ENCODE peak calls at places on chromosome 9, in five cellular contexts. I, X, M, R and K are unnamed samples.

GRCh38 chr9:9392755-9393154 is 1220.0 kb downstream of the PTPRD start:
- DNase-seq in I (no peak), X (no peak), M (no peak), R (no peak), K (no peak)

GRCh38 chr9:89768650-89769071 is 163.8 kb downstream of the GADD45G start:
- DNase-seq in I (no peak), X (no peak), M (no peak), R (no peak), K (no peak)

GRCh38 chr9:103574056-103574455 is 520.1 kb upstream of the SMC2 start:
- DNase-seq in I (no peak), X (peak; percentile 0), M (no peak), R (no peak), K (peak; percentile 1)

GRCh38 chr9:4371108-4371507 is 71.2 kb upstream of the GLIS3 start:
- DNase-seq in I (peak; percentile 86), X (peak; percentile 93), M (no peak), R (peak; percentile 81), K (peak; percentile 68)

GRCh38 chr9:26675055-26675454 is 217.5 kb downstream of the CAAP1 start:
- DNase-seq in I (no peak), X (peak; percentile 62), M (no peak), R (no peak), K (no peak)

GRCh38 chr9:34377402-34377741 is 674 bp upstream of the MYORG start:
- DNase-seq in I (no peak), X (no peak), M (peak; percentile 27), R (no peak), K (peak; percentile 14)

GRCh38 chr9:4196886-4197285 is 103.0 kb downstream of the GLIS3 start:
- DNase-seq in I (no peak), X (peak; percentile 26), M (no peak), R (peak; percentile 37), K (peak; percentile 37)

GRCh38 chr9:469672-470040 is 255.0 kb downstream of the DOCK8 start:
- DNase-seq in I (no peak), X (no peak), M (peak; percentile 15), R (no peak), K (no peak)

GRCh38 chr9:4891674-4892073 is 93.4 kb upstream of the JAK2 start:
- DNase-seq in I (no peak), X (no peak), M (no peak), R (no peak), K (no peak)

GRCh38 chr9:23153058-23153457 is 673.0 kb downstream of the ELAVL2 start:
- DNase-seq in I (no peak), X (no peak), M (no peak), R (no peak), K (no peak)
- TF ChIP-seq CTCF in I (no peak), X (peak; percentile 6), M (no peak), R (no peak), K (no peak)

GRCh38 chr9:137417161-137418021 is 5.6 kb downstream of the EXD3 start:
- DNase-seq in I (no peak), X (no peak), M (no peak), R (no peak), K (no peak)
- H3K4me3 ChIP-seq in I (peak overlapping the region; percentile 30), X (no peak overlapping the region), M (peak overlapping the region; percentile 55), R (no peak overlapping the region), K (peak overlapping the region; percentile 38)

GRCh38 chr9:92455217-92455616 is 27.1 kb downstream of the ASPN start:
- DNase-seq in I (no peak), X (no peak), M (no peak), R (no peak), K (no peak)
- TF ChIP-seq CTCF in I (peak; percentile 39), X (peak; percentile 34), M (no peak), R (peak; percentile 36), K (peak; percentile 42)

GRCh38 chr9:90964101-90965020 is 162.7 kb downstream of the SYK start:
- DNase-seq in I (no peak), X (peak; percentile 21), M (no peak), R (peak; percentile 19), K (peak; percentile 34)
- H3K4me3 ChIP-seq in I (no peak overlapping the region), X (no peak overlapping the region), M (no peak overlapping the region), R (no peak overlapping the region), K (peak overlapping the region; percentile 15)

DNA sequence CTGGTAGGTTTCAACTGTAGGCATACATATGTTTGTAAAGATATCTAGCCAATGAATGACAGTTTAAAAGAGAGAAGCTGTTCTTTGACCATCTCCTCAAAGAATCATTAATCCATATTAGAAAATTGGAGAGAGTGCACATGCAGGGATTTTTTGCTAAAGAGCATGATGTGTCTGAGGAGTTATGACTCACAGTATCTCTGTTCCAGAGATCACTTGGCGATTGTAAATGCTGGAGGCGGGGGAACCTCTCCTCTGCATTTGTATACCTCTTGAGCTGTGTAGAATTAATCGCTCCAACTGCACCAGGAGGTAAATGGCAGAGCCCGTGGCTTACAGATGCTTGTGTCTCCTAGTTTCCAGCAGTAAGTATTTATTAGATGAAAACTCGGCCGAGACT is 3.7 kb upstream of the SPATA31D1 start:
- DNase-seq in I (no peak), X (peak; percentile 5), M (no peak), R (no peak), K (peak; percentile 12)
- TF ChIP-seq CTCF in I (no peak), X (no peak), M (no peak), R (no peak), K (no peak)

GRCh38 chr9:135702002-135702721 is at the start of gene KCNT1:
- DNase-seq in I (no peak), X (peak; percentile 27), M (peak; percentile 51), R (peak; percentile 53), K (peak; percentile 38)
- H3K4me3 ChIP-seq in I (no peak within 1 kb of the TSS), X (no peak within 1 kb of the TSS), M (peak within 1 kb of the TSS; percentile 50), R (no peak within 1 kb of the TSS), K (no peak within 1 kb of the TSS)